ENCODE peak calls at places on chromosomes 11 and 22, in nine cellular contexts. U, B, H, W, K, X, A, F and J are unnamed samples.

GRCh38 chr11:22957890-22958289 is 97.6 kb upstream of the CCDC179 start:
- DNase-seq in U (no peak), B (no peak), H (no peak), W (no peak), K (no peak), X (no peak), A (no peak), F (no peak), J (no peak)

GRCh38 chr22:45621836-45622600 is 49.6 kb upstream of the ATXN10 start:
- DNase-seq in U (no peak), B (no peak), H (no peak), W (peak; percentile 25), K (no peak), X (no peak), A (no peak), F (no peak), J (no peak)

GRCh38 chr11:2940930-2941821 is 12.0 kb upstream of the PHLDA2 start:
- DNase-seq in U (no peak), B (no peak), H (peak; percentile 34), W (peak; percentile 82), K (no peak), X (no peak), A (no peak), F (no peak), J (no peak)

GRCh38 chr11:47259178-47259977 is 1.6 kb downstream of the NR1H3 start:
- DNase-seq in U (peak; percentile 54), B (peak; percentile 32), H (no peak), W (peak; percentile 71), K (peak; percentile 48), X (peak; percentile 72), A (peak; percentile 87), F (peak; percentile 30), J (peak; percentile 72)

GRCh38 chr11:83649468-83649915 is 363.3 kb upstream of the CCDC90B start:
- DNase-seq in U (no peak), B (no peak), H (no peak), W (no peak), K (no peak), X (no peak), A (peak; percentile 73), F (no peak), J (no peak)

GRCh38 chr11:6389921-6390717 is at the start of gene SMPD1:
- DNase-seq in U (peak; percentile 97), B (peak; percentile 93), H (peak; percentile 97), W (peak; percentile 98), K (peak; percentile 94), X (peak; percentile 93), A (peak; percentile 90), F (peak; percentile 80), J (peak; percentile 96)

GRCh38 chr22:41831383-41831782 is 1.5 kb upstream of the SREBF2 start:
- DNase-seq in U (no peak), B (no peak), H (peak; percentile 51), W (no peak), K (peak; percentile 32), X (peak; percentile 32), A (no peak), F (no peak), J (peak; percentile 39)

GRCh38 chr11:27427183-27427980 is 45.2 kb downstream of the LGR4 start:
- DNase-seq in U (no peak), B (no peak), H (no peak), W (no peak), K (no peak), X (no peak), A (peak; percentile 42), F (peak; percentile 34), J (no peak)

GRCh38 chr22:43974028-43974545 is 18.8 kb downstream of the SAMM50 start:
- DNase-seq in U (no peak), B (no peak), H (no peak), W (no peak), K (no peak), X (no peak), A (no peak), F (no peak), J (no peak)

GRCh38 chr11:49405743-49406142 is 197.3 kb upstream of the FOLH1 start:
- DNase-seq in U (peak; percentile 28), B (peak; percentile 13), H (no peak), W (peak; percentile 43), K (no peak), X (no peak), A (peak; percentile 1), F (no peak), J (no peak)

GRCh38 chr11:74443071-74443864 is 24.1 kb downstream of the KCNE3 start:
- DNase-seq in U (no peak), B (no peak), H (no peak), W (no peak), K (no peak), X (no peak), A (peak; percentile 44), F (peak; percentile 11), J (no peak)

GRCh38 chr11:134512061-134512460 is 100.0 kb upstream of the B3GAT1 start:
- DNase-seq in U (no peak), B (no peak), H (no peak), W (peak; percentile 12), K (no peak), X (no peak), A (no peak), F (no peak), J (no peak)

GRCh38 chr11:118917488-118918127 is 8.1 kb downstream of the BCL9L start:
- DNase-seq in U (peak; percentile 88), B (peak; percentile 63), H (peak; percentile 79), W (peak; percentile 87), K (no peak), X (no peak), A (no peak), F (peak; percentile 91), J (no peak)

GRCh38 chr11:118437046-118437735 is 899 bp downstream of the KMT2A start:
- DNase-seq in U (peak; percentile 57), B (peak; percentile 58), H (peak; percentile 62), W (peak; percentile 74), K (peak; percentile 57), X (peak; percentile 53), A (peak; percentile 78), F (peak; percentile 35), J (peak; percentile 32)

DNA sequence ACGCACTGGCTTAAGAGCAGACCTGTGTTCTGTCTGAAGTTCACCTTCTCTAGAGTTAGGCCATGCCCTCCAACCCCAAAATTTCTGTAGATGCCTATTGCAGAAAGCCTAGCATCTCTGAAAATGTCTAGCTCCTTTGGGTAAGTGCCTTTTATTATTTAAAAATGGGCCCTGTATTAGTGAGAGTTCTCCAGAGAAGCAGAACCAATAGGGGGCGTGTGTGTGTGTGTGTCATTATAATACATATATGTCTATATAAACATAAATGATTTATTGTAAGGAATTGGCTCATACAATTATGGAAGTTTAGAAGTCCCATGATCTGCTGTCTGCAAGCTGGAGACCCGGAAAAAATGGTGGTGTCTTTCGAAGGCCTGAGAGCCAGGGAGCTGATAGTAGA is 144.7 kb downstream of the TTC17 start:
- DNase-seq in U (no peak), B (no peak), H (no peak), W (no peak), K (no peak), X (no peak), A (peak; percentile 32), F (no peak), J (no peak)
- TF ChIP-seq CTCF in U (no peak), B (no peak), H (no peak), W (no peak), K (peak; percentile 18), X (peak; percentile 68), A (peak; percentile 48), F (peak; percentile 15), J (peak; percentile 28)

GRCh38 chr11:12799373-12799835 is 125.2 kb downstream of the TEAD1 start:
- DNase-seq in U (no peak), B (no peak), H (no peak), W (no peak), K (no peak), X (no peak), A (no peak), F (no peak), J (no peak)
- TF ChIP-seq CTCF in U (no peak), B (no peak), H (no peak), W (no peak), K (no peak), X (no peak), A (no peak), F (no peak), J (no peak)

DNA sequence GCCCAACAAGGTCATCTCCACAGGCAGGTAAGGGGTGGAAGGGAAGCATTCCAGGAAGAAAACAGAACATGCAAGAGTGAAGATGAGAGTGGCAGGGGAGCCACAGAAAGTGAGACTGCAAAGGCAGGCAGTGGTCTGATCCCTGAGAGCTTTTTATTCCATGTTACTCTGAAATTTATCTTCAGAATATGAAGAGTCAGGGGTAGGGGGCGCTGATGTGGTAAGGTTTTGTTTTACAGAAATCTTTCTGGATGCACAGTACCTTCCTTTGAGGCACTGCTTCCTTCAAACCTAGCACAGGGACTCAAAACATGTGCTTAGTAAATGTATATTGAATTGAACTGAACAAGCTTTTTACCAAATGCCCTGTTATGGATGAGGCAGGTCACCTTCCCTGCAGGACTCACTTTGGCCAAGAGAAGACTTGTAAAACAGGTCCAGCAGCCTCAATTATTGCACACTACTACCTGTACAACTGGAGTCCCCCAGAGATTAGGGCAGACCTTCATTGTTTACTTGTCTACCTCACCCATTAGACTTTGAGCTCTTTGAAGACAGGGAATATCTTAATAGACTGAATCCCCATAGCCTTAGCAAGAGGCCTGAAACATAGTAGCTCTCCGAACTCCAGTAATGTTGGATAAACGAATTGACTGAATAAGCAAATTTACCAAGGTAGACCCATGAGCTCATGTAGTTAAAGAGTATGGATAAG is 2.2 kb downstream of the PAK1 start:
- DNase-seq in U (no peak), B (peak; percentile 46), H (no peak), W (no peak), K (peak; percentile 36), X (peak; percentile 1), A (peak; percentile 63), F (no peak), J (peak; percentile 24)
- TF ChIP-seq CTCF in U (no peak), B (no peak), H (no peak), W (no peak), K (peak; percentile 56), X (peak; percentile 48), A (peak; percentile 59), F (peak; percentile 13), J (peak; percentile 52)

GRCh38 chr11:24509114-24509513 is 12.3 kb downstream of the LUZP2 start:
- DNase-seq in U (no peak), B (no peak), H (no peak), W (no peak), K (no peak), X (no peak), A (no peak), F (peak; percentile 41), J (no peak)
- TF ChIP-seq CTCF in U (no peak), B (no peak), H (no peak), W (no peak), K (no peak), X (peak; percentile 43), A (no peak), F (peak; percentile 57), J (peak; percentile 35)

GRCh38 chr11:81007046-81007445 is 1566.2 kb upstream of the TENM4 start:
- DNase-seq in U (no peak), B (no peak), H (no peak), W (no peak), K (no peak), X (no peak), A (no peak), F (peak; percentile 14), J (no peak)
- TF ChIP-seq CTCF in U (no peak), B (no peak), H (no peak), W (no peak), K (peak; percentile 5), X (peak; percentile 54), A (peak; percentile 35), F (peak; percentile 28), J (peak; percentile 18)